ENCODE peak calls at places on chromosomes 6 and 20, in nine cellular contexts. A is fibroblast of lung; D is naive thymus-derived CD4-positive, alpha-beta T cell; Y is kidney; G is breast epithelium; W is brain microvascular endothelial cell; T is H7; J is adrenal gland; Q is PC-3. P is an unnamed sample.

GRCh38 chr20:62636446-62636845 is 5.9 kb upstream of the SLCO4A1 start:
- DNase-seq in D (no peak), A (no peak), T (peak; percentile 76), Y (peak; percentile 53), W (no peak), G (no peak), Q (no peak), J (no peak), P (no peak)

GRCh38 chr20:17735959-17736621 is 36.3 kb downstream of the BANF2 start:
- DNase-seq in W (no peak), J (no peak), Y (no peak), D (no peak), T (no peak), Q (no peak), G (no peak), A (no peak), P (no peak)

GRCh38 chr20:50191065-50191565 is 485 bp downstream of the CEBPB start:
- DNase-seq in Y (no peak), A (no peak), Q (peak; percentile 59), D (peak; percentile 70), J (peak; percentile 78), G (no peak), W (peak; percentile 34), T (no peak), P (no peak)

GRCh38 chr6:138410048-138410735 is 6.2 kb downstream of the HEBP2 start:
- DNase-seq in A (peak; percentile 84), G (no peak), Q (no peak), W (peak; percentile 48), Y (no peak), T (no peak), J (peak; percentile 83), D (no peak), P (no peak)

GRCh38 chr6:79430913-79431312 is 106.3 kb downstream of the LCA5 start:
- DNase-seq in A (no peak), G (no peak), Y (no peak), Q (no peak), J (no peak), T (no peak), W (no peak), D (no peak), P (no peak)

GRCh38 chr6:26576407-26576843 is 20.3 kb upstream of the ABT1 start:
- DNase-seq in T (no peak), Y (no peak), W (no peak), Q (no peak), J (no peak), A (no peak), D (no peak), G (no peak), P (no peak)

GRCh38 chr6:38198219-38198618 is 378.7 kb downstream of the ZFAND3 start:
- DNase-seq in D (no peak), Y (no peak), A (no peak), J (peak; percentile 30), Q (no peak), T (no peak), G (no peak), W (no peak), P (no peak)

GRCh38 chr20:50652702-50653294 is 38.5 kb downstream of the RIPOR3 start:
- DNase-seq in G (no peak), Q (peak; percentile 37), J (no peak), Y (no peak), T (no peak), D (no peak), W (peak; percentile 73), A (peak; percentile 53), P (no peak)

GRCh38 chr6:131950767-131951575 is at the start of gene CCN2:
- DNase-seq in G (peak; percentile 77), Q (peak; percentile 87), T (peak; percentile 88), D (no peak), Y (peak; percentile 96), J (peak; percentile 88), A (peak; percentile 97), W (peak; percentile 99), P (peak; percentile 67)

GRCh38 chr20:9338101-9338500 is 176.3 kb upstream of the LAMP5 start:
- DNase-seq in A (no peak), Y (no peak), Q (no peak), T (no peak), G (no peak), J (no peak), D (no peak), W (no peak), P (no peak)

GRCh38 chr20:6066582-6066981 is 12.7 kb upstream of the LRRN4 start:
- DNase-seq in W (no peak), D (no peak), T (no peak), G (no peak), Y (no peak), Q (no peak), J (no peak), A (no peak), P (no peak)

GRCh38 chr6:140001851-140002301 is 627.4 kb upstream of the CITED2 start:
- DNase-seq in D (no peak), T (no peak), A (peak; percentile 47), Y (no peak), W (no peak), Q (no peak), G (no peak), J (no peak), P (no peak)

GRCh38 chr20:12409501-12409900 is 491.8 kb downstream of the BTBD3 start:
- DNase-seq in Y (no peak), G (no peak), Q (peak; percentile 88), T (no peak), D (no peak), W (no peak), J (no peak), A (no peak), P (no peak)

GRCh38 chr6:108031968-108032367 is 42.6 kb downstream of the OSTM1 start:
- DNase-seq in A (no peak), T (no peak), J (no peak), W (no peak), Y (no peak), D (no peak), G (no peak), Q (no peak), P (no peak)

GRCh38 chr6:77326029-77326428 is 137.3 kb downstream of the HTR1B start:
- DNase-seq in T (no peak), Y (no peak), W (no peak), J (no peak), D (no peak), A (no peak), Q (no peak), G (no peak), P (no peak)

GRCh38 chr6:147283460-147283859 is 79.2 kb downstream of the STXBP5 start:
- DNase-seq in Q (peak; percentile 56), D (no peak), W (no peak), J (no peak), T (no peak), G (no peak), Y (no peak), A (peak; percentile 87), P (no peak)

GRCh38 chr6:67361264-67361663 is 1273.8 kb upstream of the ADGRB3 start:
- DNase-seq in D (no peak), A (peak; percentile 6), J (no peak), Q (no peak), G (no peak), Y (no peak), T (no peak), W (no peak), P (no peak)
- H3K36me3 ChIP-seq in D (no peaks in the 10 kb centered on the region), A (no peaks in the 10 kb centered on the region), J (no peaks in the 10 kb centered on the region), Q (no peaks in the 10 kb centered on the region), G (no peaks in the 10 kb centered on the region), Y (no peaks in the 10 kb centered on the region), T (no peaks in the 10 kb centered on the region), W (no peaks in the 10 kb centered on the region), P (no peaks in the 10 kb centered on the region)

GRCh38 chr6:31529329-31530150 is 778 bp downstream of the MCCD1 start:
- DNase-seq in W (no peak), J (no peak), T (peak; percentile 54), Q (no peak), D (no peak), A (no peak), G (no peak), Y (no peak), P (no peak)

GRCh38 chr6:31532644-31533454 is 4.1 kb downstream of the MCCD1 start:
- DNase-seq in A (no peak), J (no peak), Q (no peak), Y (no peak), D (no peak), G (no peak), T (no peak), W (no peak), P (no peak)

GRCh38 chr6:31531771-31532643 is 3.2 kb downstream of the MCCD1 start:
- DNase-seq in W (no peak), D (no peak), G (no peak), Q (no peak), Y (no peak), A (no peak), J (no peak), T (no peak), P (no peak)

GRCh38 chr6:31530659-31531058 is 1.9 kb downstream of the MCCD1 start:
- DNase-seq in W (no peak), G (no peak), A (no peak), D (no peak), J (no peak), Y (no peak), Q (no peak), T (no peak), P (no peak)

DNA sequence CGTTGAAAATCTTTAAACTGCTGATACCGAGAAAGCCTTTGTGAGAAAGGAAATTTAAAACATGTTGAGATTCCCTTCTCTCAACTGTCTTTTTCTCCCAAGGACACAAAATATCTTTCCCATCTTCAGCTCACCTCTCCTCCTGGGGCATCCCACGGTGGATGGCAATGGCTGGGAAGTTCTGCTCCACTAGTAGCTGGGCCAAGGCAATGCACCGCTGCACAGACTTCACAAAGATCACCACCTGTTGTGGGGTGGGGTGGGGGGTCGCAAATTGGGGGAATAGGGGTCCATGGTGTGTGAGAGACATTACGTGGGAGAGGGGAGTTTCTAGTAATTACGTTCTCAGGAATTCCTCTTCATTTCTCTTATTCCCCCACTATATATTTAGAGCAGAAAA is 2.4 kb downstream of the MCCD1 start:
- DNase-seq in A (no peak), Y (no peak), J (no peak), T (no peak), D (no peak), Q (no peak), G (no peak), W (no peak), P (no peak)
- H3K36me3 ChIP-seq in A (peaks cover 35% of the 10 kb centered on the region), Y (peaks cover 33% of the 10 kb centered on the region), J (peaks cover 63% of the 10 kb centered on the region), T (peaks cover 52% of the 10 kb centered on the region), D (peaks cover 45% of the 10 kb centered on the region), Q (peaks cover 62% of the 10 kb centered on the region), G (peaks cover 24% of the 10 kb centered on the region), W (peaks cover 65% of the 10 kb centered on the region), P (peaks cover 51% of the 10 kb centered on the region)

DNA sequence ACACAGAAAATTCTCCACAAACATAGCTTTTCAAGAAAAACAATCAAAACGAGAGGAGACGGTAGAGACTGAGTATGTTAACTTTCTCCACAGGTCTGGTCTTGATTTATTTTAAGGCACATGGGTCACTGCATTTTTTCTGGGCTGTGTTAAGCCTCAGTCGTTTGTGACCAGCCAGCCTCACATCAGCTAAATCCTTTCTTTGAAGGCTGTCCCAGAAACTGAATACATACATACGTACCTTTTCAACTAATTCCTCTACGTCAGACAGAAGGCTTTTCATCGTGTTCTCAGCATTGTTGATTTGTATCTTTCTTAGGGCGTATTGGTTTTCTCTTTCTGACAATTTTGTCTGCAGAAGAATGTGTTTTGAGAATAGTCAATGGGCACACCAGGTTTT is 69.4 kb downstream of the LAMA4 start:
- DNase-seq in J (no peak), T (no peak), D (no peak), Y (no peak), W (no peak), A (no peak), Q (no peak), G (no peak), P (no peak)
- H3K36me3 ChIP-seq in J (no peaks in the 10 kb centered on the region), T (no peaks in the 10 kb centered on the region), D (no peaks in the 10 kb centered on the region), Y (no peaks in the 10 kb centered on the region), W (peaks cover 20% of the 10 kb centered on the region), A (peaks cover 24% of the 10 kb centered on the region), Q (no peaks in the 10 kb centered on the region), G (no peaks in the 10 kb centered on the region), P (no peaks in the 10 kb centered on the region)

GRCh38 chr6:152981219-152981618 is 1.6 kb downstream of the FBXO5 start:
- DNase-seq in G (no peak), W (no peak), J (no peak), D (no peak), A (no peak), Y (no peak), Q (no peak), T (no peak), P (no peak)
- H3K36me3 ChIP-seq in G (no peaks in the 10 kb centered on the region), W (no peaks in the 10 kb centered on the region), J (no peaks in the 10 kb centered on the region), D (no peaks in the 10 kb centered on the region), A (no peaks in the 10 kb centered on the region), Y (no peaks in the 10 kb centered on the region), Q (peaks cover 21% of the 10 kb centered on the region), T (peaks cover 6% of the 10 kb centered on the region), P (no peaks in the 10 kb centered on the region)